ENCODE peak calls at places on chromosomes 13 and 19, in eight cellular contexts. S is upper lobe of left lung; I is stimulated activated CD8-positive, alpha-beta memory T cell treated with anti-CD3 and anti-CD28 coated beads, Interleukin-4, amount 100 ng/mL, for 24 hours; G is RPMI8226; R is GM12892; T is AG09309; N is T-helper 9 cell; U is activated CD4-positive, alpha-beta T cell treated with anti-CD3 and anti-CD28 coated beads, Interleukin-2, amount 50 U/mL, for 48 hours. W is an unnamed sample.

GRCh38 chr13:20702945-20703784 is at the start of gene IL17D:
- DNase-seq in S (no peak), I (peak), G (peak), R (peak), T (no peak), N (peak), U (peak), W (peak)

GRCh38 chr13:89862691-89863036 is 1484.8 kb upstream of the MIR17HG start:
- DNase-seq in S (no peak), I (no peak), G (no peak), R (no peak), T (no peak), N (no peak), U (no peak), W (no peak)

GRCh38 chr13:21879263-21879914 is 208.5 kb downstream of the FGF9 start:
- DNase-seq in S (no peak), I (no peak), G (no peak), R (no peak), T (no peak), N (no peak), U (no peak), W (no peak)

GRCh38 chr13:30466841-30467252 is 1.1 kb upstream of the HMGB1 start:
- DNase-seq in S (no peak), I (no peak), G (peak), R (no peak), T (no peak), N (no peak), U (no peak), W (no peak)

GRCh38 chr19:18980432-18981020 is 39.5 kb upstream of the HOMER3 start:
- DNase-seq in S (no peak), I (no peak), G (no peak), R (no peak), T (no peak), N (no peak), U (no peak), W (no peak)

GRCh38 chr13:112931028-112931934 is 37.7 kb upstream of the MCF2L start:
- DNase-seq in S (peak), I (no peak), G (peak), R (no peak), T (peak), N (no peak), U (no peak), W (no peak)

GRCh38 chr13:25806304-25806974 is 245.4 kb downstream of the SHISA2 start:
- DNase-seq in S (no peak), I (no peak), G (no peak), R (no peak), T (no peak), N (no peak), U (no peak), W (no peak)

GRCh38 chr19:44401108-44401786 is at the start of gene ZNF285:
- DNase-seq in S (peak), I (peak), G (peak), R (peak), T (peak), N (peak), U (peak), W (peak)

GRCh38 chr19:35031072-35031881 is 1.0 kb downstream of the SCN1B start:
- DNase-seq in S (no peak), I (no peak), G (no peak), R (no peak), T (no peak), N (no peak), U (no peak), W (no peak)

GRCh38 chr13:42307461-42307860 is 35.5 kb downstream of the AKAP11 start:
- DNase-seq in S (no peak), I (no peak), G (no peak), R (no peak), T (no peak), N (no peak), U (no peak), W (no peak)

GRCh38 chr13:98687319-98687718 is 65.2 kb downstream of the SLC15A1 start:
- DNase-seq in S (no peak), I (no peak), G (no peak), R (no peak), T (no peak), N (no peak), U (no peak), W (no peak)

GRCh38 chr19:40286674-40287421 is 1.7 kb upstream of the AKT2 start:
- DNase-seq in S (no peak), I (no peak), G (no peak), R (no peak), T (no peak), N (no peak), U (no peak), W (no peak)

GRCh38 chr13:46622918-46623256 is 69.9 kb downstream of the LRCH1 start:
- DNase-seq in S (no peak), I (no peak), G (no peak), R (no peak), T (peak), N (no peak), U (no peak), W (no peak)

GRCh38 chr19:15614507-15615379 is at the start of gene CYP4F8:
- DNase-seq in S (no peak), I (no peak), G (no peak), R (no peak), T (no peak), N (no peak), U (no peak), W (no peak)

GRCh38 chr19:49643466-49643865 is 1.5 kb downstream of the SCAF1 start:
- DNase-seq in S (no peak), I (no peak), G (no peak), R (no peak), T (no peak), N (no peak), U (peak), W (no peak)

GRCh38 chr13:20945952-20946383 is 43.4 kb upstream of the XPO4 start:
- DNase-seq in S (peak), I (no peak), G (no peak), R (no peak), T (no peak), N (no peak), U (no peak), W (no peak)

GRCh38 chr13:113938246-113938645 is 35.6 kb downstream of the C13orf46 start:
- DNase-seq in S (no peak), I (no peak), G (peak), R (no peak), T (no peak), N (no peak), U (no peak), W (no peak)

GRCh38 chr19:4061178-4061682 is 5.5 kb downstream of the ZBTB7A start:
- DNase-seq in S (peak), I (no peak), G (peak), R (no peak), T (no peak), N (no peak), U (no peak), W (no peak)

GRCh38 chr13:45219123-45219891 is 18.5 kb upstream of the KCTD4 start:
- DNase-seq in S (no peak), I (no peak), G (no peak), R (no peak), T (no peak), N (no peak), U (no peak), W (no peak)

GRCh38 chr19:3135961-3136683 is at the start of gene GNA15:
- DNase-seq in S (peak), I (no peak), G (no peak), R (no peak), T (no peak), N (peak), U (peak), W (no peak)

GRCh38 chr19:35507561-35507960 is 5.9 kb downstream of the DMKN start:
- DNase-seq in S (no peak), I (no peak), G (no peak), R (no peak), T (no peak), N (no peak), U (no peak), W (no peak)

GRCh38 chr13:99468971-99469545 is 32.2 kb upstream of the TM9SF2 start:
- DNase-seq in S (peak), I (no peak), G (no peak), R (no peak), T (no peak), N (no peak), U (no peak), W (no peak)

GRCh38 chr13:107348471-107348870 is 780.5 kb upstream of the ARGLU1 start:
- DNase-seq in S (no peak), I (no peak), G (no peak), R (no peak), T (no peak), N (no peak), U (no peak), W (no peak)

GRCh38 chr19:35554076-35554475 is 8.7 kb downstream of the TMEM147 start:
- DNase-seq in S (no peak), I (no peak), G (no peak), R (no peak), T (no peak), N (no peak), U (no peak), W (no peak)

GRCh38 chr13:36475468-36475867 is 43.2 kb downstream of the CCNA1 start:
- DNase-seq in S (no peak), I (no peak), G (no peak), R (no peak), T (no peak), N (no peak), U (no peak), W (no peak)

GRCh38 chr19:46080561-46080960 is 39.8 kb upstream of the IGFL4 start:
- DNase-seq in S (no peak), I (no peak), G (no peak), R (no peak), T (peak), N (no peak), U (no peak), W (no peak)

GRCh38 chr19:9989504-9989903 is 20.8 kb downstream of the COL5A3 start:
- DNase-seq in S (no peak), I (no peak), G (no peak), R (no peak), T (no peak), N (no peak), U (no peak), W (no peak)

GRCh38 chr13:106230450-106230849 is 305.0 kb downstream of the EFNB2 start:
- DNase-seq in S (no peak), I (no peak), G (no peak), R (no peak), T (no peak), N (no peak), U (no peak), W (no peak)

GRCh38 chr19:50967924-50968708 is 1.3 kb downstream of the KLK6 start:
- DNase-seq in S (no peak), I (no peak), G (no peak), R (no peak), T (no peak), N (no peak), U (no peak), W (no peak)

GRCh38 chr19:609001-609340 is 19.3 kb downstream of the HCN2 start:
- DNase-seq in S (peak), I (no peak), G (peak), R (no peak), T (no peak), N (no peak), U (no peak), W (no peak)